ENCODE peak calls at places on chromosomes 1 and 21, in four cellular contexts. One of them, this sample, is unnamed.

GRCh38 chr1:39720094-39720999 is 18.3 kb upstream of the PPIE start:
- DNase-seq in WTC11: no peak
- DNase-seq in ureter: no peak
- DNase-seq in MM.1S: peak; percentile 81
- DNase-seq in this sample: no peak

GRCh38 chr1:21937372-21938121 is 437 bp upstream of the HSPG2 start:
- DNase-seq in WTC11: peak; percentile 84
- DNase-seq in ureter: peak; percentile 82
- DNase-seq in MM.1S: peak; percentile 60
- DNase-seq in this sample: no peak

GRCh38 chr1:113178522-113178921 is 105.5 kb downstream of the LRIG2 start:
- DNase-seq in WTC11: no peak
- DNase-seq in ureter: no peak
- DNase-seq in MM.1S: no peak
- DNase-seq in this sample: no peak

GRCh38 chr1:242132446-242132845 is 133.5 kb upstream of the MAP1LC3C start:
- DNase-seq in WTC11: no peak
- DNase-seq in ureter: no peak
- DNase-seq in MM.1S: no peak
- DNase-seq in this sample: no peak

GRCh38 chr1:19209439-19209989 is 552 bp downstream of the UBR4 start:
- DNase-seq in WTC11: no peak
- DNase-seq in ureter: no peak
- DNase-seq in MM.1S: peak; percentile 59
- DNase-seq in this sample: no peak

GRCh38 chr1:201383647-201384405 is 6.3 kb upstream of the TNNT2 start:
- DNase-seq in WTC11: no peak
- DNase-seq in ureter: no peak
- DNase-seq in MM.1S: no peak
- DNase-seq in this sample: no peak

GRCh38 chr1:243628476-243628907 is 221.6 kb downstream of the AKT3 start:
- DNase-seq in WTC11: no peak
- DNase-seq in ureter: no peak
- DNase-seq in MM.1S: no peak
- DNase-seq in this sample: no peak

GRCh38 chr1:202323731-202324130 is 18.0 kb downstream of the UBE2T start:
- DNase-seq in WTC11: no peak
- DNase-seq in ureter: peak; percentile 10
- DNase-seq in MM.1S: no peak
- DNase-seq in this sample: no peak

GRCh38 chr1:22143586-22144033 is 713 bp upstream of the WNT4 start:
- DNase-seq in WTC11: peak; percentile 49
- DNase-seq in ureter: no peak
- DNase-seq in MM.1S: no peak
- DNase-seq in this sample: no peak

GRCh38 chr1:74779750-74780149 is 46.8 kb downstream of the TYW3 start:
- DNase-seq in WTC11: no peak
- DNase-seq in ureter: no peak
- DNase-seq in MM.1S: no peak
- DNase-seq in this sample: no peak

GRCh38 chr21:32994305-32994704 is 31.4 kb upstream of the OLIG2 start:
- DNase-seq in WTC11: no peak
- DNase-seq in ureter: no peak
- DNase-seq in MM.1S: peak; percentile 59
- DNase-seq in this sample: no peak

GRCh38 chr1:30083800-30084464 is 639.5 kb downstream of the MATN1 start:
- DNase-seq in WTC11: no peak
- DNase-seq in ureter: no peak
- DNase-seq in MM.1S: no peak
- DNase-seq in this sample: no peak

GRCh38 chr1:231093158-231093922 is 53.3 kb upstream of the FAM89A start:
- DNase-seq in WTC11: no peak
- DNase-seq in ureter: no peak
- DNase-seq in MM.1S: no peak
- DNase-seq in this sample: no peak

This sample was measured in coronary artery.